ENCODE peak calls at places on chromosome 11, in five cellular contexts. P, M, U, D and S are unnamed samples.

GRCh38 chr11:12461516-12461915 is 84.1 kb downstream of the PARVA start:
- DNase-seq in P (no peak), M (no peak), U (no peak), D (no peak), S (no peak)

GRCh38 chr11:70745451-70745850 is 347.1 kb downstream of the CTTN start:
- DNase-seq in P (no peak), M (no peak), U (no peak), D (no peak), S (no peak)

GRCh38 chr11:119942583-119943338 is 195.2 kb downstream of the TRIM29 start:
- DNase-seq in P (no peak), M (no peak), U (no peak), D (no peak), S (no peak)

GRCh38 chr11:46850829-46851380 is 4.8 kb upstream of the CKAP5 start:
- DNase-seq in P (no peak), M (no peak), U (no peak), D (no peak), S (no peak)

GRCh38 chr11:69293819-69294505 is at the start of gene MYEOV:
- DNase-seq in P (no peak), M (no peak), U (peak; percentile 33), D (no peak), S (peak; percentile 93)

GRCh38 chr11:69525516-69526452 is 44.3 kb downstream of the LINC01488 start:
- DNase-seq in P (no peak), M (no peak), U (no peak), D (no peak), S (no peak)

GRCh38 chr11:100930185-100930778 is 199.3 kb downstream of the PGR start:
- DNase-seq in P (no peak), M (no peak), U (no peak), D (peak; percentile 52), S (peak; percentile 1)

GRCh38 chr11:112839051-112839450 is 122.2 kb upstream of the NCAM1 start:
- DNase-seq in P (no peak), M (no peak), U (no peak), D (no peak), S (no peak)

GRCh38 chr11:94193288-94193687 is 64.6 kb downstream of the PANX1 start:
- DNase-seq in P (no peak), M (no peak), U (no peak), D (peak; percentile 90), S (peak; percentile 7)

GRCh38 chr11:100072131-100072530 is 615.0 kb upstream of the ARHGAP42 start:
- DNase-seq in P (no peak), M (no peak), U (no peak), D (no peak), S (no peak)

GRCh38 chr11:34585870-34586654 is 34.8 kb upstream of the EHF start:
- DNase-seq in P (no peak), M (no peak), U (no peak), D (peak; percentile 36), S (no peak)

GRCh38 chr11:111421251-111421650 is 42.2 kb upstream of the POU2AF1 start:
- DNase-seq in P (no peak), M (no peak), U (no peak), D (no peak), S (no peak)

GRCh38 chr11:111419641-111420327 is 40.7 kb upstream of the POU2AF1 start:
- DNase-seq in P (no peak), M (no peak), U (no peak), D (no peak), S (no peak)

GRCh38 chr11:111426615-111427014 is 47.5 kb upstream of the POU2AF1 start:
- DNase-seq in P (no peak), M (no peak), U (no peak), D (no peak), S (no peak)

GRCh38 chr11:111422494-111423249 is 43.6 kb upstream of the POU2AF1 start:
- DNase-seq in P (peak; percentile 45), M (no peak), U (peak; percentile 79), D (peak; percentile 10), S (peak; percentile 72)

DNA sequence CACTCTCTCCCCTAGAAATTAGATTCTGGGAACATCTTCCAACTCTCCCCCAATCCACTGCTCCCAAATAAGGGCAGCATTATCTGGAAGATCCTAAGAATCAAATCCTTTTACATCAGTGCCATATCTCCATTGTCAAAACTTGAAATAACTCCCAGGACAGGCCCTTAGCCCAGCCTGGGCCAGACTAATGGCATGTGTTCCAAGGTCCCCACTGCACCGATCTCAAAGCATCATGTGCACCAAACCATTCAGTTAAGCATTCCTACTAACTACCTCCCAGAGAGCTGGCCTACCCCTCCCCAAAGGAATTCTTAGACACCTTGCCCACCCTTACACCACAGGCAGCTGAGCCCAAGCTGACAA is 44.2 kb upstream of the POU2AF1 start:
- DNase-seq in P (no peak), M (no peak), U (no peak), D (no peak), S (no peak)
- TF ChIP-seq CTCF in P (no peak), M (no peak), U (no peak), D (no peak), S (peak; percentile 7)

DNA sequence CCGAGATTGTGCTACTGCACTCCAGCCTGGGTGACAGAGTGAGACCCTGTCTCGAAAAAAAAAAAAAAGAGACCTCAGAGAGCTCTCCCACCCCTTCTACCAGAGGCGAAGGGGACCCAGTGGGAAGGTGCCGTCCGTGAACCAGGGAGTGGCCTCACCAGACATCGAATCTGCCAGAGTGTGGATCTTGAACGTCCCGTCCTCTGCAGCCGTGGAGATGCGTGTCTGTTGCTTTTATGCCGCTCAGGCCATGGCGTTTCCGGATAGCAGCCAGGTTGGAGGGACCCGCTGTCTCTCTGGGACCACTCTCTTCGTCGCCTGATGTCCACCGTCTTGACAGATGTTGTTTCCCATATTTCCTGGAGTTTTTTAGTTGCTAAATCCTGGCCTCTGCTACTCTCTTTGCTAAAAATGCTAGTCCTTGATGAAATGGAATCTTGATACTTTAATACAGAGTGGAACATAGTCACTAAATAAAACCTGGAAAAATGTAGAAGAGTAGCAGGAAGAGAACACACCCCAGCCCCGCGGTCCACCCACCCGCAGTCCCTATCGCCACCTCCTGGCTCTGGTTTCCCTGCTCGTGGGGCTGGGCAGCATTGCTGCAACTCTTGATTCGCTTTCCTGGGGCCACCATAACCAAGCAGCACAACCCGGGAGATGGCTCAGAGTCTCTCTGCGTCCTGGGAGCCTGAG is 12.0 kb upstream of the MUC6 start:
- DNase-seq in P (no peak), M (no peak), U (no peak), D (no peak), S (no peak)
- TF ChIP-seq CTCF in P (no peak), M (no peak), U (no peak), D (no peak), S (no peak)

GRCh38 chr11:27698872-27699241 is 1.4 kb downstream of the BDNF start:
- DNase-seq in P (peak; percentile 78), M (peak; percentile 71), U (peak; percentile 22), D (peak; percentile 87), S (peak; percentile 92)
- TF ChIP-seq CTCF in P (peak; percentile 70), M (peak; percentile 71), U (peak; percentile 26), D (peak; percentile 56), S (peak; percentile 81)

DNA sequence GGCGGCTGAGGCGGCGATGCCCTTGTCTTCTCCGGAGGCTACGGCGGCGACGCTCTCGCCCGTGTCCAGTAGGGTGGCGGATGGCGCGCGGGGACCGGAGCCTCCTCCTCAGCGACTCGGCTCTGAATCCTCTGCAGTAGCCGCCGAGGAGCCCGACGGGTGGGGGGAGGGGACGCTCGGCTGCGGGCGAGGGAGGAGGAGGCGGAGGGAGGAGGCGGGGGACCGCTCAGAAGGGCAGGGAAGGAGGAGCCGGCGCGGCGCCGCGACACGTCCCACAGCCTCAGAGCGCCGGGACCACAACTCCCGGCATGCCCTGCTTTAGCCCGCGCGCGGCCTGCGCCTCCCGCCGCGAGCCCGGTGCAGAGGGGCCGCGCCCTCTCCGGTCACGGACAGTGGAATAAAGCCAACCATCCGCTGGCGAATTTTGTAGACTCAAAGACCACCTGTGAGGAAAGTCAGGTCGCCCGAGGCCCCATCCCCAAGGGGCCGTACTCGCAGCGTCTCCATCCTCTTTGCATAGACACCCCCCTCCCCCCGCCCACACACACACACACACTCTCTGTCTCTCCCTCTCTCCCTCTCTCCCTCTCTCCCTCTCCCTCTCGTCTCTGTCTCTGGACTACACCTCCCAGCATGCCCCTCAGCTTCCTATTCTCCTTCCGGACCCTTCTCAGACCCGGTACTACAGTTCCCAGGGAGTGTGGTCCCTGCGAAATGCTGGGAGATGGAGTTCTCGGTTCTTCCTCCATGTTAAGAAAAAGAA is at the start of gene FAM168A:
- DNase-seq in P (peak; percentile 97), M (peak; percentile 97), U (peak; percentile 92), D (peak; percentile 97), S (peak; percentile 92)
- TF ChIP-seq CTCF in P (no peak), M (peak; percentile 38), U (peak; percentile 51), D (no peak), S (no peak)

GRCh38 chr11:129881570-129882170 is 13.7 kb downstream of the NFRKB start:
- DNase-seq in P (no peak), M (no peak), U (no peak), D (no peak), S (peak; percentile 58)
- TF ChIP-seq CTCF in P (peak; percentile 32), M (no peak), U (peak; percentile 37), D (peak; percentile 57), S (peak; percentile 28)

DNA sequence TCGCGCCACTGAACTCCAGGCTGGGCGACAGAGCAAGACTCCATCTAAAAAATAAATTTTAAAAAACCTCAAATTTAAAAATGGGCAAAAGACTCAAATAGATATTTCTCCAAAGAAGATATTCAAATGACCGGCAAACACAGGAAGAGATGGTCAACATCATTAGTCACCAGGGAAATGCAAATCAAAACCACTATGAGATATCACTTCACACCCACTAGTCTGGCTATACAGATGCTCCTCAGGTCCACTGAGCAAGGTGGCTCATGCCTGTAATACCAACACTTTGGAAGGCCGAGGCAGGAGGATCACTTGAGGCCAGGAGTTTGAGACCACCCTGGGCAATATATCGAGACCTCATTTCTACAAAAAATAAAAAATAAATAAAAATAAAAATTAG is 43.3 kb upstream of the SLC35C1 start:
- DNase-seq in P (no peak), M (no peak), U (no peak), D (no peak), S (no peak)
- TF ChIP-seq CTCF in P (no peak), M (no peak), U (no peak), D (no peak), S (no peak)

GRCh38 chr11:67644042-67644441 is 4.5 kb upstream of the TBX10 start:
- DNase-seq in P (no peak), M (peak; percentile 14), U (no peak), D (no peak), S (no peak)
- TF ChIP-seq CTCF in P (no peak), M (no peak), U (peak; percentile 45), D (peak; percentile 7), S (peak; percentile 19)

DNA sequence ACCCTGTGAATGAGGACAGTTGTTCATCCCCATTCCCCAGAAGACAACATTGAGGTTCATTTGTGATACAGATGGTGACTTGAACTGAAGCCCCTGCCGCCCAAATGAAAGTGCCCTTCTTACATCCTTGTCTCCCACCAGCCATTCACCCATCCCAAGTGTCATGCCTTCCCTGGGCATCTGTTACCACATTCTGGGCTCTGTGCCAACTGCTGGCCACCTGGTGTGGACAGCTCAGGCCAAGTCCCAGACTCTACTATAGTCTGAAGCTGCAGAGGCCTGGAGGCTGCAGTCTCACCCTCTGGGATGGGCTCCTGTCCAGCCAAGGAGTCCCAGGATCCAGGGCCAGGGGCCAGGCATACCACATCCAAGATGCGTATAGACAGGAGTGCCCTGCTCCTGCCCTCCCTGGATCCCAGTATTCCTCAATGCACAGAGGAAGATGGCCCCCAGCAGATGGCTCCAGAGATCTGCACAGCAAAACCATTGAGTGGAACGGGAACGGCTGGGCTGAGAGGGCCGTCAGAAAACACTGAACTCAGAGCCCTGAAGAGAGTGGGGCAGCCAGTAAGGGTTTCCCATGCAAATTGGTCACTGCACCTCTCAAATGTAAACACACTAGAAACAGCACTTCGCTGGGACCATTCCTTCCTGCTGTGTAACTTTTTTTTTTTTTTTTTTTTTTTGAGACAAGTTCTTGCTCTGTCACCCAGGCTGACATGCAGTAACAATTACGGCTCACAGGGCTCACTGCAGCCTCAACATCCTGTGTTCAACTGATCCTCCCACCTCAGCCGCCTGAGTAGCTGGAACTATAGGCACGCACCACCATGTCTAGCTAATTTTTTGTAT is 22.8 kb downstream of the ARRB1 start:
- DNase-seq in P (peak; percentile 63), M (peak; percentile 85), U (peak; percentile 52), D (peak; percentile 58), S (peak; percentile 67)
- TF ChIP-seq CTCF in P (peak; percentile 71), M (peak; percentile 60), U (peak; percentile 83), D (peak; percentile 34), S (peak; percentile 71)